ENCODE peak calls at places on chromosomes 6 and 20, in eight cellular contexts. T, R, F, V, N, O, D and G are unnamed samples.

GRCh38 chr20:44080646-44081267 is 106.2 kb downstream of the JPH2 start:
- DNase-seq in T (peak), R (peak), F (peak), V (peak), N (peak), O (peak), D (peak), G (peak)

GRCh38 chr6:48535569-48535968 is 424.6 kb upstream of the PTCHD4 start:
- DNase-seq in T (peak), R (peak), F (no peak), V (no peak), N (no peak), O (peak), D (no peak), G (no peak)

GRCh38 chr20:59664389-59665055 is 60.2 kb downstream of the PHACTR3 start:
- DNase-seq in T (no peak), R (no peak), F (no peak), V (no peak), N (no peak), O (no peak), D (no peak), G (no peak)

GRCh38 chr6:27893059-27893835 is 18.9 kb downstream of the OR2B2 start:
- DNase-seq in T (peak), R (peak), F (peak), V (peak), N (peak), O (peak), D (no peak), G (peak)

GRCh38 chr6:30979076-30979475 is 4.4 kb upstream of the MUC21 start:
- DNase-seq in T (no peak), R (no peak), F (no peak), V (no peak), N (no peak), O (no peak), D (no peak), G (no peak)

GRCh38 chr6:144488590-144488989 is 203.5 kb downstream of the UTRN start:
- DNase-seq in T (no peak), R (no peak), F (no peak), V (no peak), N (no peak), O (no peak), D (no peak), G (no peak)

GRCh38 chr6:14092301-14092700 is 25.3 kb upstream of the CD83 start:
- DNase-seq in T (no peak), R (no peak), F (no peak), V (no peak), N (no peak), O (no peak), D (no peak), G (no peak)

GRCh38 chr6:13991393-13991792 is 66.6 kb downstream of the RNF182 start:
- DNase-seq in T (no peak), R (no peak), F (no peak), V (no peak), N (no peak), O (no peak), D (no peak), G (no peak)

GRCh38 chr20:5161536-5162164 is 34.8 kb downstream of the CDS2 start:
- DNase-seq in T (no peak), R (no peak), F (no peak), V (no peak), N (no peak), O (no peak), D (no peak), G (no peak)

GRCh38 chr20:635609-636338 is 17.2 kb downstream of the SRXN1 start:
- DNase-seq in T (no peak), R (no peak), F (no peak), V (no peak), N (no peak), O (no peak), D (no peak), G (no peak)

GRCh38 chr20:59726196-59726595 is 121.9 kb downstream of the PHACTR3 start:
- DNase-seq in T (no peak), R (no peak), F (no peak), V (no peak), N (no peak), O (no peak), D (no peak), G (no peak)

GRCh38 chr6:101397199-101397598 is 3.7 kb downstream of the GRIK2 start:
- DNase-seq in T (peak), R (peak), F (no peak), V (no peak), N (no peak), O (peak), D (no peak), G (no peak)

GRCh38 chr6:24430086-24430485 is 27.4 kb downstream of the MRS2 start:
- DNase-seq in T (peak), R (no peak), F (no peak), V (peak), N (no peak), O (no peak), D (no peak), G (no peak)

GRCh38 chr6:18640754-18641153 is 253.6 kb downstream of the RNF144B start:
- DNase-seq in T (no peak), R (no peak), F (no peak), V (no peak), N (no peak), O (no peak), D (no peak), G (no peak)

GRCh38 chr20:17358854-17359253 is 132.0 kb downstream of the PCSK2 start:
- DNase-seq in T (no peak), R (no peak), F (no peak), V (no peak), N (no peak), O (no peak), D (no peak), G (no peak)

GRCh38 chr6:100342830-100343229 is 121.9 kb downstream of the SIM1 start:
- DNase-seq in T (no peak), R (no peak), F (no peak), V (peak), N (no peak), O (peak), D (no peak), G (no peak)

GRCh38 chr6:29708432-29709177 is 14.6 kb upstream of the HLA-F start:
- DNase-seq in T (no peak), R (no peak), F (peak), V (no peak), N (no peak), O (no peak), D (no peak), G (no peak)

GRCh38 chr6:99434702-99435530 is 9.8 kb upstream of the PNISR start:
- DNase-seq in T (peak), R (peak), F (no peak), V (peak), N (no peak), O (peak), D (no peak), G (peak)

GRCh38 chr6:7532821-7533220 is 8.7 kb upstream of the DSP start:
- DNase-seq in T (no peak), R (peak), F (no peak), V (no peak), N (no peak), O (no peak), D (no peak), G (no peak)

GRCh38 chr6:113995632-113996031 is 24.7 kb upstream of the HDAC2 start:
- DNase-seq in T (peak), R (peak), F (no peak), V (peak), N (no peak), O (peak), D (no peak), G (no peak)

GRCh38 chr6:77568570-77568969 is 84.3 kb upstream of the MEI4 start:
- DNase-seq in T (no peak), R (no peak), F (no peak), V (no peak), N (no peak), O (no peak), D (no peak), G (no peak)

GRCh38 chr20:17495826-17496225 is 35.4 kb downstream of the BFSP1 start:
- DNase-seq in T (no peak), R (no peak), F (no peak), V (no peak), N (no peak), O (no peak), D (no peak), G (no peak)

GRCh38 chr6:150028799-150029198 is 3.5 kb upstream of the RAET1L start:
- DNase-seq in T (no peak), R (no peak), F (no peak), V (no peak), N (no peak), O (no peak), D (no peak), G (no peak)